ENCODE peak calls at places on chromosomes 13 and 19, in six cellular contexts. S is IMR-90, T is upper lobe of left lung, Y is heart left ventricle, H is stomach, R is A549. V is an unnamed sample.

GRCh38 chr13:105465251-105465650 is 1070.2 kb downstream of the EFNB2 start:
- DNase-seq in S (no peak), T (no peak), Y (no peak), H (no peak), R (no peak), V (no peak)

GRCh38 chr13:21966014-21966413 is 295.1 kb downstream of the FGF9 start:
- DNase-seq in S (no peak), T (no peak), Y (no peak), H (no peak), R (no peak), V (no peak)

GRCh38 chr13:46893820-46894533 is 2.9 kb downstream of the HTR2A start:
- DNase-seq in S (peak; percentile 17), T (peak; percentile 69), Y (peak; percentile 81), H (peak; percentile 64), R (peak; percentile 31), V (peak; percentile 75)

GRCh38 chr13:113901231-113901630 is 37.4 kb upstream of the GAS6 start:
- DNase-seq in S (peak; percentile 28), T (no peak), Y (no peak), H (no peak), R (no peak), V (no peak)

GRCh38 chr13:99496322-99497142 is 4.7 kb upstream of the TM9SF2 start:
- DNase-seq in S (peak; percentile 15), T (peak; percentile 76), Y (no peak), H (peak; percentile 81), R (no peak), V (peak; percentile 91)

GRCh38 chr13:102422690-102423089 is 20.8 kb upstream of the FGF14 start:
- DNase-seq in S (no peak), T (no peak), Y (no peak), H (no peak), R (no peak), V (no peak)

GRCh38 chr19:8487137-8487851 is 15.1 kb downstream of the PRAM1 start:
- DNase-seq in S (no peak), T (peak; percentile 88), Y (peak; percentile 68), H (no peak), R (no peak), V (peak; percentile 58)

GRCh38 chr13:50511877-50512332 is 331.6 kb downstream of the DLEU7 start:
- DNase-seq in S (no peak), T (no peak), Y (no peak), H (no peak), R (no peak), V (no peak)

GRCh38 chr13:96726651-96727050 is 267.6 kb downstream of the OXGR1 start:
- DNase-seq in S (no peak), T (no peak), Y (no peak), H (no peak), R (no peak), V (no peak)

GRCh38 chr13:23673354-23673753 is 103.1 kb downstream of the TNFRSF19 start:
- DNase-seq in S (peak; percentile 99), T (no peak), Y (no peak), H (no peak), R (no peak), V (no peak)

GRCh38 chr13:40611635-40612422 is 54.6 kb downstream of the FOXO1 start:
- DNase-seq in S (no peak), T (no peak), Y (no peak), H (no peak), R (no peak), V (peak; percentile 43)

GRCh38 chr19:3543150-3544053 is 4.4 kb downstream of the TEKTIP1 start:
- DNase-seq in S (no peak), T (no peak), Y (no peak), H (peak; percentile 79), R (no peak), V (peak; percentile 34)

GRCh38 chr19:23283925-23284324 is 33.7 kb upstream of the ZNF724 start:
- DNase-seq in S (peak; percentile 30), T (peak; percentile 48), Y (no peak), H (peak; percentile 50), R (no peak), V (peak; percentile 22)

GRCh38 chr19:13492128-13492527 is 14.2 kb downstream of the CACNA1A start:
- DNase-seq in S (peak; percentile 93), T (no peak), Y (no peak), H (no peak), R (no peak), V (no peak)

GRCh38 chr19:5519076-5519475 is 48.7 kb downstream of the TINCR start:
- DNase-seq in S (no peak), T (no peak), Y (no peak), H (no peak), R (no peak), V (no peak)

GRCh38 chr19:57241181-57241580 is 749 bp downstream of the ZNF805 start:
- DNase-seq in S (peak; percentile 37), T (no peak), Y (no peak), H (no peak), R (no peak), V (no peak)

GRCh38 chr13:69820180-69820579 is 287.4 kb upstream of the ATXN8OS start:
- DNase-seq in S (no peak), T (no peak), Y (no peak), H (no peak), R (no peak), V (no peak)

GRCh38 chr19:4224470-4224869 is 4.9 kb upstream of the EBI3 start:
- DNase-seq in S (no peak), T (no peak), Y (no peak), H (no peak), R (no peak), V (no peak)

GRCh38 chr13:44432595-44432994 is 59.0 kb downstream of the SERP2 start:
- DNase-seq in S (peak; percentile 31), T (no peak), Y (no peak), H (no peak), R (no peak), V (no peak)

GRCh38 chr19:10339380-10339960 is at the start of gene ICAM3:
- DNase-seq in S (no peak), T (peak; percentile 77), Y (no peak), H (peak; percentile 36), R (no peak), V (no peak)

GRCh38 chr19:7533281-7533819 is 2.2 kb upstream of the PNPLA6 start:
- DNase-seq in S (peak; percentile 28), T (peak; percentile 43), Y (peak; percentile 90), H (peak; percentile 61), R (no peak), V (peak; percentile 74)

GRCh38 chr19:55044771-55045716 is 7.0 kb upstream of the GP6 start:
- DNase-seq in S (no peak), T (no peak), Y (no peak), H (no peak), R (no peak), V (no peak)

GRCh38 chr19:55044286-55044685 is 6.2 kb upstream of the GP6 start:
- DNase-seq in S (no peak), T (no peak), Y (no peak), H (no peak), R (no peak), V (no peak)

GRCh38 chr19:55047951-55048350 is 9.9 kb upstream of the GP6 start:
- DNase-seq in S (no peak), T (no peak), Y (no peak), H (no peak), R (no peak), V (no peak)

GRCh38 chr19:55048446-55048845 is 10.4 kb upstream of the GP6 start:
- DNase-seq in S (no peak), T (no peak), Y (no peak), H (no peak), R (no peak), V (no peak)

DNA sequence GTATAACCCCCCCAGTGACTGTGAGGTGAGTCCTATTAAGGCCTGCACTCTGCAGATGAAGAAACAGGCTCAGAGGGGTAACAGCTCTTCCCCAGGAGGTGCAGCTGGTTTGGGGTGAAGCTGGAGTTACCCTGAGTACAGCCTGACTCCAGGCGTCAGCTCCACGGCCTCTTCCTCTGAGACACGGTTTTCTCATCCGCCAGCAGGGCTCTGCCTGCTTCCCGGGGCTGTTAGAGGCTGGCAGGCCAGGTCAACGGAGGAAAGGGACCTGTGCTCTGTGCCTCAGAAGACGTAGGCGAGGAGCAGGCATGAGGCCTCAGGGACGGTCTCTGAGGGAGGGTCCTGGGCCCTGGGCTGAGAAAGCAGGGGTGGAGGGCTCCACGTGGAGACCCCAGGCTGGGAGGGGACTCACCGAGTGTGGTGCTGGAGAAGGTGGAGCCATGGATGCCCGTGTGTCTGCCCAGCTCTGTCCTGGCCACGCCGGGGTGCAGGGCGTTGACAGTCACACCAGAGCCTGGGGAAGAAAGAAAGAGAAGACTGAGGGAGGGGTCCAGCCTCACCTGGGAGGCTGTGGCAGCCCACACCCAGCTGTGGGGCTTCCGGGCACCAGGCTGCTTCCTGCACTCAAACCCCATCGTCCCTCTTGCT is 9.0 kb upstream of the GP6 start:
- DNase-seq in S (no peak), T (no peak), Y (no peak), H (no peak), R (no peak), V (no peak)
- TF ChIP-seq POLR2A in S (no peak), T (no peak), Y (no peak), H (no peak), R (no peak), V (no peak)

DNA sequence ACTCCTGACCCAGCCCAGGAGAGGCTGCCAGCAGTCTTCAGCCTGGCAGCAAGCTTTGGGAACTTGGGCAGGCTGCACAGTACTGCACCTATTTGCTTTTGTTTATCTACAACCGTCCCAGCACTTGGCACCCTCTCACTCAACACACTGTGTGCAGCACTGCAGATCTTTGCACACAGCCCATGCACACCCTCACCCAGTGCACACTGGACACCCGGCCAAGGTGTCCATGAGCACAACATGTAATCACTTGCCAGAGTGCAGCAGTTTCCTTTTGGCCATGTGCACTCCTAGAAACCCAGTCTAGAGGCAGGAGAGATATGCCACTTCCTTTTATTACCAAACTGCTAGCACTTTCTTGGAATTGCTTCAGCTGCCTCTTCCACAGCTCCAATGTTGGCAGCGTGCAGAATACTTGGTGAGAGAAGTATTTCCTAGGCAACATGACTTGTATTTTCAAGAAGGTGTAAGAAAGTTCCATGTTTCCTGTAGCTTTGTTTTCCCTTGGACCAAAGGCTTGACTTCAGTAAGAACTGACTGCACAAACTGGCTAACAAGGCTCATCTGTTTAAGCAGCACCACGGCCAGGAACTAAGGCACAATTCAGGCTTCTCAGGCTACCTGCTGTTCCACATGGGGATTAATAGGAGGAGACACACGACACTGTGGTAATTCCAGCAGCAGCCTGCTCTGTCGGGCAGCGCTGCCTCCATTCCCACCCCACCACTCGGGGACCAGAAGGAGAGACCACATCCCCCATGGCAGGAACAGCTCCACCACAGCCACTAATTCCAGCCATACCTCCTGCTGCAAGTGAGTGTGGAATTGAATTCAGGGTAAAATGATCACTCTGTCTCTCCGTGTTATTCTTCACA is 15.3 kb downstream of the ATP7B start:
- DNase-seq in S (no peak), T (peak; percentile 32), Y (no peak), H (peak; percentile 74), R (no peak), V (peak; percentile 7)
- H3K27ac ChIP-seq in S (no peak overlapping the region), T (peak overlapping the region; percentile 5), Y (peak overlapping the region; percentile 42), H (peak overlapping the region; percentile 49), R (no peak overlapping the region), V (no peak overlapping the region)

DNA sequence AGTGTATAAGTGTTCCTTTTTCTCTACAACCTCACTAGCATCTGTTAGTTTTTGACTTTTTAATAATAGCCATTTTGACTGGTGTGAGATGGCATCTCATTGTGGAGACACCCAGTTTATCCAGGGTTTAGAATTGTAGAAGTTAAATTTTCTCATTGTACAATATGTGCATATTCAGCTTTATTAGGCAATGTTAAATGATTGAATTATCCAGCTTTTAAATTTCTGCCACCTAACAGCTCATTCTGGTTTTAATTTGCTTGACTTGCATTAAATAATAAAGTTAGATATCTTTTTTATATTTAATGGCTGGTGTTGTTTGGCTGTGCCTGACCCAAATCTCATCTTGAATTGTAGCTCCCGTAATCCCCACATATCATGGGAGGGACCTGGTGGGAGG is 46.7 kb upstream of the ZNF30 start:
- DNase-seq in S (no peak), T (no peak), Y (no peak), H (no peak), R (no peak), V (no peak)
- TF ChIP-seq POLR2A in S (no peak), T (no peak), Y (no peak), H (no peak), R (no peak), V (no peak)

GRCh38 chr19:51364200-51365106 is 1.7 kb downstream of the ETFB start:
- DNase-seq in S (no peak), T (no peak), Y (no peak), H (no peak), R (peak; percentile 50), V (peak; percentile 76)
- H3K27ac ChIP-seq in S (no peak overlapping the region), T (no peak overlapping the region), Y (peak overlapping the region; percentile 95), H (peak overlapping the region; percentile 22), R (peak overlapping the region; percentile 87), V (no peak overlapping the region)

V was measured in adrenal gland.